ENCODE peak calls at places on chromosomes 3 and 15, in nine cellular contexts. O, A, K, C, L, M, Z, U and R are unnamed samples.

GRCh38 chr3:14119166-14119510 is 5.5 kb downstream of the CHCHD4 start:
- DNase-seq in L (no peak), Z (no peak), A (no peak), O (no peak), C (no peak), U (no peak), K (no peak), M (peak; percentile 52), R (no peak)

GRCh38 chr3:172138031-172138538 is 98.7 kb downstream of the FNDC3B start:
- DNase-seq in L (no peak), A (no peak), M (no peak), O (no peak), K (no peak), U (peak; percentile 73), Z (peak; percentile 60), C (peak; percentile 77), R (no peak)

GRCh38 chr3:180970931-180971330 is 18.6 kb downstream of the DNAJC19 start:
- DNase-seq in U (no peak), O (no peak), M (no peak), L (no peak), Z (no peak), C (no peak), K (no peak), A (no peak), R (no peak)

GRCh38 chr3:129592362-129593150 is 13.9 kb downstream of the PLXND1 start:
- DNase-seq in K (peak; percentile 41), M (peak; percentile 50), L (peak; percentile 95), C (no peak), U (peak; percentile 26), O (peak; percentile 88), Z (no peak), A (no peak), R (no peak)

GRCh38 chr15:30865257-30865656 is 38.5 kb upstream of the FAN1 start:
- DNase-seq in L (no peak), C (no peak), A (no peak), U (no peak), K (no peak), Z (no peak), O (no peak), M (no peak), R (no peak)

GRCh38 chr3:15331606-15332404 is 581 bp downstream of the SH3BP5 start:
- DNase-seq in K (peak; percentile 20), Z (no peak), O (no peak), C (no peak), L (peak; percentile 80), A (peak; percentile 25), M (peak; percentile 34), U (peak; percentile 51), R (no peak)

GRCh38 chr3:72375237-72376154 is 472.7 kb downstream of the SHQ1 start:
- DNase-seq in Z (no peak), U (no peak), C (no peak), K (no peak), L (no peak), A (peak; percentile 11), M (no peak), O (no peak), R (no peak)

GRCh38 chr3:155227141-155227540 is 66.3 kb downstream of the STRIT1 start:
- DNase-seq in M (no peak), O (no peak), L (no peak), Z (no peak), A (no peak), K (no peak), U (no peak), C (no peak), R (no peak)

GRCh38 chr15:82080774-82081173 is 35.0 kb upstream of the MEX3B start:
- DNase-seq in K (no peak), U (no peak), A (no peak), O (no peak), C (no peak), Z (no peak), M (no peak), L (no peak), R (no peak)

GRCh38 chr15:82079736-82080135 is 33.9 kb upstream of the MEX3B start:
- DNase-seq in K (no peak), Z (no peak), C (no peak), A (no peak), U (no peak), M (peak; percentile 52), L (no peak), O (no peak), R (peak; percentile 52)

GRCh38 chr15:82086243-82086995 is 40.6 kb upstream of the MEX3B start:
- DNase-seq in A (no peak), Z (no peak), U (no peak), C (no peak), L (no peak), K (no peak), M (no peak), O (no peak), R (no peak)

DNA sequence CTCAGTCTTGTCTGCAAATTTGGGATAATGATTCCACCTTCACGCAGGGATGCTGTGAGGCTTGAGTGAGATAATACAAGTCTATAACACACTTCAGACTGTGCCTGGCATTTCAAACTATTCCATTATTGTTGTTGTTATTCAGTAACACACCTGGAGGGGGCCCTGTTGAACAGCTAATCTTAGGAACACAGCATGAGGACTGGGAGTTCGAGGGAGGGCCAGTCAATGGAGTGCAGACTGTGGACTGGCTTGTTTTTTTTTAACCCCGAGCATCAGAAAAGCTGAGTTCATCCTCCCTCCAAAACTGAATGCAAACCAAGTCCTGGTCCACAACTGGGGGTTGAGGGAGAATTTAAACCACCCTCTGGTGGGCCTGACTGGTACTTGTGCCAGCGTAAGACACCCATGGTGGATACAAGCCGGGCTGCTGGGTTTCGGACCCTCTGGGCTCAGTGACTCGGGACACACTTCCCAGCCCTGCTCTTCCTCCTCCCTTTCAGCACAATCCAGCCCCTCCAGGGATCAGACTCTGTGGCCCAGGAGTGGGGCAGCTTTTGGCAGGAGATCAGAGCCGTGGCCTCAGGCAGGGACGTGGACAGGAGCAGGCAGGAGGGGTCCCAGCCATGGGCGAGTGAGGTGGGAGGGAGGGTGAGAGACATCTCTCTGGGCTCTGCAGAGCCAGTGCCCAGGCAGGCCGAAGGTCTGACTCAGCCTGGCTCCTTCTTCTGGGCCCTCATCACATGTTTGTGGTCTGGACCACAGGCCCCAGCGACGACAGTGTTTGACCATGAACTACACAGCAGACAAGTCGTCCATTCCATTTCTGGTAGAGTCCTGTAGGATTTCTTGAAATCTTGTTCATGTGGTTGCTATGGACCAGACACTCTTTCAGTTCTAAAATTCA is 36.3 kb upstream of the MEX3B start:
- DNase-seq in K (no peak), L (no peak), U (peak; percentile 62), Z (peak; percentile 28), A (peak; percentile 38), M (peak; percentile 86), O (no peak), C (no peak), R (peak; percentile 93)
- TF ChIP-seq CTCF in K (no peak), L (no peak), U (no peak), Z (no peak), A (no peak), M (peak; percentile 10), O (no peak), C (no peak), R (peak; percentile 29)

GRCh38 chr3:169389211-169389924 is 274.1 kb downstream of the MECOM start:
- DNase-seq in O (no peak), K (no peak), L (no peak), M (no peak), C (no peak), Z (no peak), U (peak; percentile 45), A (no peak), R (no peak)

GRCh38 chr3:169390741-169391300 is 272.7 kb downstream of the MECOM start:
- DNase-seq in A (no peak), M (peak; percentile 55), U (peak; percentile 64), Z (no peak), L (no peak), C (no peak), K (no peak), O (no peak), R (no peak)

GRCh38 chr3:169389925-169390253 is 273.6 kb downstream of the MECOM start:
- DNase-seq in K (peak; percentile 49), M (no peak), A (no peak), C (no peak), L (no peak), O (no peak), Z (no peak), U (no peak), R (no peak)

GRCh38 chr3:169390310-169390731 is 273.2 kb downstream of the MECOM start:
- DNase-seq in K (no peak), M (no peak), A (peak; percentile 37), C (no peak), L (no peak), O (no peak), U (peak; percentile 49), Z (no peak), R (no peak)

DNA sequence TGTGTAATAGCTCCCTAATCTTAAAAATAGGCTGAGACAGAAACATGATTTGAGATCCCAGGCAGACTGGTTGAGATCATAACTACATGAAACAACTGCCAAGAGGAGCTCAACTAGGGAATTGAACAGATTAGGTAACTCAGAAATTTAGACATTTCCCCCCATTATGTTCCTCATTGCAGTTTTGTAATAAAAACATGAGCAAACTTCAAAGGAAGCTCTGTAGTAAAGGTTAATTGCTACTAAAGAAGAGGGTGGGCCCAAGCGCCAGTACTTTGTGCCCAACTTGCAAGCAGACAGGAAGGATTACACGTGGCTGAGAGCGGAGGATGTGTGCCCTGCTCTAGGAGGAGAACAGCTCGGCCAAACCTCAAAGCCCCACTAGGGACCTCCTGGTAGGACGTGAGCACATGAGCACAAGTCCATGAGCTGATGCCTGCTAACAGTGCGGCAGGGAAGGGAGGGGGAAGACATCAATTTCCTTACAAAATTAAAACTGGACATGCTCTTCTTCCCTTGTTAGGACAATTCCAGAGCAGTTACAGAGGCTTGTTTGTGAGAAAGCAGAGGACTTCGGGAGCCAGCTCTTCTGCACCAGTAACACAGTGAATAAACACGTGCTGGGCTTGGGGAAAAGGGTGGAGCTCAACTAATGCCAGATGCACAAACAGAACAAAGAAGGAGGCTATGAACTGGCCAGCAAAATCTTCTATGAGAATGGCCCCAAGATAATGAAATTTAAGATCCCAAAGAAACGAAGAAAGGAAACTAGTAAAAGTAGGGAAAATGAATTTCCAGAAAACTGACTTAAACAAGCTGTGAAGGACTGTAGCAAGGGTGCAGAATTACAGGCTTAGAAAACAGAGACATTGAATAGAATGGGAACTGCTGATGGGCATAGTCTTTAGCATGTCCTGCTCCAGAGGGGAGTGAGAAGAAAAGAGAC is 275.5 kb downstream of the MECOM start:
- DNase-seq in A (peak; percentile 3), O (peak; percentile 63), M (peak; percentile 32), Z (peak; percentile 1), C (no peak), K (peak; percentile 56), U (peak; percentile 80), L (peak; percentile 68), R (no peak)
- H3K4me3 ChIP-seq in A (no peak overlapping the region), O (no peak overlapping the region), M (no peak overlapping the region), Z (no peak overlapping the region), C (no peak overlapping the region), K (no peak overlapping the region), U (no peak overlapping the region), L (no peak overlapping the region), R (no peak overlapping the region)

GRCh38 chr3:42061711-42062408 is 29.3 kb upstream of the TRAK1 start:
- DNase-seq in A (no peak), U (peak; percentile 99), O (peak; percentile 93), M (peak; percentile 90), L (peak; percentile 87), C (no peak), K (peak; percentile 66), Z (peak; percentile 85), R (peak; percentile 52)

GRCh38 chr3:42067324-42067723 is 23.8 kb upstream of the TRAK1 start:
- DNase-seq in C (no peak), A (peak; percentile 92), M (peak; percentile 74), K (no peak), O (peak; percentile 44), Z (no peak), U (peak; percentile 67), L (no peak), R (no peak)

GRCh38 chr3:42066516-42067181 is 24.5 kb upstream of the TRAK1 start:
- DNase-seq in L (no peak), O (peak; percentile 73), M (peak; percentile 68), A (peak; percentile 67), K (no peak), C (no peak), Z (no peak), U (peak; percentile 88), R (no peak)

GRCh38 chr3:42061042-42061710 is 30.0 kb upstream of the TRAK1 start:
- DNase-seq in A (no peak), U (no peak), K (no peak), M (peak; percentile 30), Z (peak; percentile 34), C (no peak), O (peak; percentile 58), L (no peak), R (no peak)

DNA sequence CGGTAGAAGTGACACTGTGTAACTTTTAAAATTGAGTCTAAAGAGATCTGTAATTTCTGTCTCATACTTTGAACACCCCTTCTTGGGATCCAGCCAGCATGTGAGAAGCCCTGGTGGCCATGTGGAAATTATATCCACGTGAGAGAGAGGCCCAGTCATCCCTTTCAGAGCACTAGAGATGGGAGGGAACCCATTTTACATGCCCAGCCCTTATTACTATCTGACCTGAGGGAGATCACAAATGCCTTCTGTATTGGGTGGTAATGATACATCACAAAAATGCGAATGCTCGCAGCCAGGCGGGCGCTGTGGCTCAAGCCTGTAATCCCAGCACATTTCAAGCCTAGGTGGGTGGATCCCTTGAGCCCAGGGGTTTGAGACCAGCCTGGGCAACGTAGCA is 27.3 kb upstream of the TRAK1 start:
- DNase-seq in A (no peak), K (no peak), O (no peak), C (no peak), Z (peak; percentile 45), M (peak; percentile 68), U (peak; percentile 82), L (no peak), R (peak; percentile 76)
- TF ChIP-seq CTCF in A (no peak), K (no peak), O (no peak), C (no peak), Z (no peak), M (no peak), U (no peak), L (no peak), R (no peak)

GRCh38 chr3:58666683-58667082 is at the start of gene FAM3D:
- DNase-seq in C (peak; percentile 31), U (no peak), L (peak; percentile 62), Z (peak; percentile 7), M (no peak), A (no peak), O (peak; percentile 15), K (no peak), R (no peak)

GRCh38 chr3:58661836-58662235 is 4.7 kb downstream of the FAM3D start:
- DNase-seq in U (no peak), K (no peak), C (no peak), Z (no peak), M (no peak), O (no peak), L (peak; percentile 48), A (no peak), R (no peak)

GRCh38 chr3:58665410-58665809 is 1.2 kb downstream of the FAM3D start:
- DNase-seq in U (no peak), C (no peak), K (no peak), L (peak; percentile 10), Z (no peak), A (no peak), O (no peak), M (no peak), R (no peak)

GRCh38 chr3:58667229-58667628 is 655 bp upstream of the FAM3D start:
- DNase-seq in Z (no peak), O (no peak), C (no peak), A (no peak), K (no peak), L (no peak), M (no peak), U (no peak), R (no peak)

GRCh38 chr3:58664611-58665010 is 2.0 kb downstream of the FAM3D start:
- DNase-seq in K (no peak), O (no peak), C (no peak), Z (no peak), A (no peak), U (no peak), L (peak; percentile 19), M (no peak), R (no peak)
- H3K4me3 ChIP-seq in K (no peak overlapping the region), O (no peak overlapping the region), C (no peak overlapping the region), Z (no peak overlapping the region), A (no peak overlapping the region), U (no peak overlapping the region), L (no peak overlapping the region), M (no peak overlapping the region), R (no peak overlapping the region)